ENCODE peak calls at places on chromosomes 11 and 22, in eight cellular contexts. E is NB4; M is OCI-M1; J is lung; U is stimulated activated CD4-positive, alpha-beta T cell treated with anti-CD3 and anti-CD28 coated beads, Interleukin-1b, Interleukin-23, amount 100 ng/mL, for 24 hours; L is central memory CD4-positive, alpha-beta T cell; T is fibroblast of villous mesenchyme; S is hippocampal formation. W is an unnamed sample.

GRCh38 chr11:101912823-101913284 is 2.0 kb upstream of the CEP126 start:
- DNase-seq in J (no peak), U (no peak), L (no peak), T (peak), M (no peak), E (no peak), S (no peak), W (peak)

GRCh38 chr11:119222308-119222707 is 16.2 kb downstream of the CBL start:
- DNase-seq in U (no peak), J (no peak), T (peak), L (no peak), S (peak), E (no peak), M (no peak), W (peak)

GRCh38 chr11:98194611-98195010 is 826.1 kb upstream of the CNTN5 start:
- DNase-seq in S (no peak), J (no peak), M (no peak), U (no peak), L (no peak), T (no peak), E (no peak), W (no peak)

GRCh38 chr22:42805016-42805997 is 51.8 kb downstream of the ARFGAP3 start:
- DNase-seq in S (peak), J (peak), U (no peak), M (no peak), T (no peak), L (no peak), E (no peak), W (no peak)

GRCh38 chr11:117796456-117797428 is at the start of gene DSCAML1:
- DNase-seq in T (no peak), J (no peak), S (peak), U (no peak), E (peak), M (no peak), L (no peak), W (no peak)

GRCh38 chr22:25853078-25853477 is 111.1 kb downstream of the MYO18B start:
- DNase-seq in S (no peak), U (no peak), E (peak), M (peak), T (no peak), L (no peak), J (no peak), W (no peak)

GRCh38 chr22:42924436-42924835 is 67.4 kb upstream of the ARFGAP3 start:
- DNase-seq in S (no peak), T (no peak), E (no peak), L (no peak), U (no peak), J (no peak), M (no peak), W (no peak)

GRCh38 chr11:8374716-8375115 is 111.0 kb upstream of the LMO1 start:
- DNase-seq in T (no peak), S (no peak), L (no peak), J (no peak), E (no peak), M (no peak), U (no peak), W (no peak)

GRCh38 chr11:59221438-59221837 is 8.7 kb upstream of the MPEG1 start:
- DNase-seq in J (no peak), T (peak), S (no peak), M (no peak), U (no peak), L (no peak), E (no peak), W (peak)

GRCh38 chr11:72293910-72294533 is 50.0 kb upstream of the PHOX2A start:
- DNase-seq in U (no peak), T (no peak), E (no peak), J (no peak), M (no peak), L (no peak), S (no peak), W (no peak)

GRCh38 chr11:13304655-13305340 is 27.2 kb downstream of the BMAL1 start:
- DNase-seq in M (no peak), U (no peak), E (peak), T (no peak), L (no peak), J (no peak), S (no peak), W (no peak)

GRCh38 chr11:34512810-34513673 is 552 bp downstream of the ELF5 start:
- DNase-seq in U (peak), M (peak), S (peak), T (peak), L (peak), J (peak), E (peak), W (peak)

GRCh38 chr22:27004434-27004833 is 347.0 kb downstream of the MIAT start:
- DNase-seq in U (no peak), T (no peak), E (no peak), L (no peak), M (no peak), S (no peak), J (no peak), W (no peak)

GRCh38 chr11:61062181-61062955 is 39.9 kb upstream of the CD5 start:
- DNase-seq in T (no peak), U (no peak), S (no peak), L (no peak), E (no peak), J (no peak), M (no peak), W (no peak)

GRCh38 chr11:77370217-77370616 is 68.7 kb upstream of the GDPD4 start:
- DNase-seq in L (no peak), S (no peak), E (no peak), T (no peak), J (no peak), M (peak), U (no peak), W (no peak)

GRCh38 chr11:62010935-62011528 is 43.6 kb upstream of the FTH1 start:
- DNase-seq in M (no peak), L (no peak), J (no peak), U (no peak), T (no peak), E (peak), S (no peak), W (no peak)